ENCODE peak calls at places on chromosome 22, in eight cellular contexts. U, S, I, J, V, D, R and P are unnamed samples.

GRCh38 chr22:24474221-24474620 is 20.9 kb upstream of the UPB1 start:
- DNase-seq in U (no peak), S (peak; percentile 68), I (peak; percentile 91), J (no peak), V (peak; percentile 53), D (no peak), R (no peak), P (no peak)

GRCh38 chr22:47967841-47968240 is 1205.4 kb downstream of the TBC1D22A start:
- DNase-seq in U (no peak), S (no peak), I (no peak), J (no peak), V (no peak), D (no peak), R (no peak), P (no peak)

GRCh38 chr22:47334596-47334995 is 572.1 kb downstream of the TBC1D22A start:
- DNase-seq in U (no peak), S (no peak), I (no peak), J (no peak), V (no peak), D (no peak), R (no peak), P (no peak)

GRCh38 chr22:25758316-25758715 is 16.3 kb downstream of the MYO18B start:
- DNase-seq in U (no peak), S (no peak), I (no peak), J (no peak), V (peak; percentile 75), D (no peak), R (no peak), P (no peak)

GRCh38 chr22:38098410-38099249 is 11.9 kb downstream of the BAIAP2L2 start:
- DNase-seq in U (no peak), S (peak; percentile 37), I (peak; percentile 63), J (no peak), V (no peak), D (no peak), R (no peak), P (no peak)

GRCh38 chr22:38267086-38267485 is 5.7 kb downstream of the TMEM184B start:
- DNase-seq in U (no peak), S (no peak), I (no peak), J (no peak), V (no peak), D (no peak), R (no peak), P (no peak)

GRCh38 chr22:38040953-38041759 is 16.0 kb upstream of the PICK1 start:
- DNase-seq in U (no peak), S (no peak), I (no peak), J (no peak), V (no peak), D (no peak), R (no peak), P (no peak)

GRCh38 chr22:22410121-22410520 is 98.4 kb downstream of the ZNF280B start:
- DNase-seq in U (no peak), S (no peak), I (peak; percentile 19), J (no peak), V (no peak), D (peak; percentile 85), R (peak; percentile 71), P (no peak)

GRCh38 chr22:25602924-25603323 is 38.4 kb downstream of the GRK3 start:
- DNase-seq in U (no peak), S (no peak), I (no peak), J (no peak), V (no peak), D (no peak), R (no peak), P (no peak)

GRCh38 chr22:42856179-42856864 is 751 bp downstream of the ARFGAP3 start:
- DNase-seq in U (peak; percentile 76), S (peak; percentile 36), I (peak; percentile 37), J (no peak), V (peak; percentile 13), D (no peak), R (peak; percentile 85), P (no peak)

GRCh38 chr22:37633082-37633692 is 6.3 kb upstream of the SH3BP1 start:
- DNase-seq in U (no peak), S (no peak), I (no peak), J (peak; percentile 92), V (no peak), D (no peak), R (no peak), P (peak; percentile 90)

GRCh38 chr22:31537019-31537535 is 40.7 kb downstream of the SFI1 start:
- DNase-seq in U (no peak), S (no peak), I (no peak), J (peak; percentile 68), V (no peak), D (no peak), R (no peak), P (peak; percentile 58)

GRCh38 chr22:37197451-37198289 is 9.6 kb upstream of the C1QTNF6 start:
- DNase-seq in U (peak; percentile 72), S (no peak), I (peak; percentile 52), J (no peak), V (peak; percentile 94), D (peak; percentile 9), R (peak; percentile 76), P (no peak)

GRCh38 chr22:47810505-47811500 is 1048.4 kb downstream of the TBC1D22A start:
- DNase-seq in U (no peak), S (no peak), I (no peak), J (no peak), V (no peak), D (no peak), R (no peak), P (no peak)

GRCh38 chr22:25139062-25139461 is 60.6 kb upstream of the CRYBB3 start:
- DNase-seq in U (no peak), S (no peak), I (no peak), J (no peak), V (no peak), D (no peak), R (no peak), P (no peak)

GRCh38 chr22:49290286-49290685 is 537.4 kb downstream of the BRD1 start:
- DNase-seq in U (peak; percentile 19), S (no peak), I (no peak), J (no peak), V (no peak), D (no peak), R (no peak), P (no peak)

GRCh38 chr22:19086944-19087343 is 35.3 kb downstream of the DGCR2 start:
- DNase-seq in U (no peak), S (peak; percentile 46), I (peak; percentile 46), J (no peak), V (peak; percentile 27), D (no peak), R (no peak), P (no peak)

GRCh38 chr22:26401726-26402125 is 27.3 kb upstream of the ASPHD2 start:
- DNase-seq in U (no peak), S (no peak), I (no peak), J (no peak), V (no peak), D (no peak), R (no peak), P (no peak)

GRCh38 chr22:45938913-45939312 is 38.0 kb downstream of the WNT7B start:
- DNase-seq in U (no peak), S (no peak), I (no peak), J (no peak), V (no peak), D (no peak), R (no peak), P (no peak)
- TF ChIP-seq CTCF in U (no peak), S (no peak), I (no peak), J (no peak), V (no peak), D (no peak), R (no peak), P (no peak)

DNA sequence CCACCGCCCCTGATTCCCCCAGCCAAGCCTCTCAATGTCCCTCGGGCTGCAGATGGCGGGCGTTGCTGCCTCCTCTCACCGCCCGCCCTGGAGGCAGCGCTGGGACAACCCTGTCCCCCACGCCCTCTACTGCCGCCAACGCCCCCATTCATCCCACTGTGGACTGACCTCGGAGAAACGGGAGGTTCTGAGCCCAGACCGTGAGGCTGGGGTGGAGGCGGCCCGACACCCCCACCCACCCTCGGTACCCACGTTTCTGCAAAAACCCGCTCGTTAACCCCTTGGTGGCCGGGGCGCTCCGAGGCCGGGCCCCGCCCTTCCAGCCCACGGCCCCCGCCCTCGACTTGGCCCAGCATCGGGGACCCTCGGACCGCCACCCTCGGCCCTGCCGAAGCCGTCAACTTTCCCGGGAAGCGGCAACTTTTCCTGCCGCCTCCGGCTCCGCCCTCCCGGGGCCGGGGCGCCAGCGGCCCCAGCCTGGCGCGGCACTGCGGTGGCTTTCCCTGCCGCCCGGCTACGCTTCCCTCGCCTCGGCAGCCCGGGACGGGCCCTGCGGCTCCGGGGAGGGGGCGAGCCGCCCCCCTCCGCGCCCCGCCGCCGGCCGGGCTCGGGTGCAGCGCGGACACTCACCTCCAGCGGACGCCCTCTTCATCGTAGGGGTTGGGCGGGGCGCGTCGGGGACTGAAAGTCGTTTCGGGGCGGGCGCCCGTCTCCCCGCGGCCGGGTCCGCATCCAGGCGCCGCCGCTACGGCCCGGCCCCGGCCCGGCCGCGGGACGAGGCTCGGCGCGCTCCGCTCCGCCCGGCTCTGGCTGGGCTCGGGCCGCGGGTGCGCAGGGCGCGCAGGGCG is 453 bp downstream of the RTN4R start:
- DNase-seq in U (no peak), S (no peak), I (no peak), J (no peak), V (peak; percentile 33), D (peak; percentile 66), R (peak; percentile 82), P (no peak)
- TF ChIP-seq CTCF in U (no peak), S (no peak), I (no peak), J (no peak), V (no peak), D (no peak), R (no peak), P (no peak)

DNA sequence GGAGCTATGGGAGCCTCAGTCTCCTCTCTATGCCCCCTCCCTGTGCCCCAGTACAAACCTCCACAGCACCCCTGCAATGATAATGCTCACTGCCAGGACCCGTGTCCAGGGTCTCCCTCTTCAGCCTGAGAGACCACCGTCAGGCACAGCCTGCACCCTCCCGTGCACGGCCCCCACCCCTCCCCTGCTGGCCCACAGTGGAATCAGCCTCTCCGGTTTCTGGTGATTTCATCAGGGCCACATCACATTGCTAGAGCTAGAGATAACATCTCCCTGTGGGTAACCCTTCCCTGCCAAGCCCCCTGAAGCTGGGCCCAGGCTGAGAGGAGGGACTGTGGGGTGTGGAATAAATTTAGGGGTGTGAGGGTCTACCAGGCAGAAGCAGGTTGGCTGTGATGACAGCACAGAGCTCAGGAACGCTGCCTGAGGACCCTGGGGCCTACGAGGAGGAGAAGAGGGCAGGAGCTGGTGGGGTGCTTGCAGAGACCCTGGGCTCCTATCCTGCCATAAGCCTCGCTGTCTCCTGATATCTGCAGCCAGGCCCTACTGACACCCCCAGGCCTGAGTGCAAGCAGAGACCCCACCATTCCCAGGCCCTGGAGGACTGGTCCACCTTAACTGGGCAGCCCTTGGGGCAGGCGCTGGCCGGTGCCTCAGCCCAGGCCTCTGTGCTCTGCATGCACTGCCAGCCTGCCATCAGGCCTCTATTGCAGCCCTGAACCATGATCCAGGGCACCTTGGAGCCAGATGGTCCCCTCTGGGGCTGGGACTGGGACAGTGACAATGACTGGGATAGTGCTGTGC is at the start of gene KLHDC7B:
- DNase-seq in U (no peak), S (peak; percentile 67), I (peak; percentile 55), J (peak; percentile 26), V (no peak), D (no peak), R (no peak), P (peak; percentile 51)
- TF ChIP-seq CTCF in U (no peak), S (peak; percentile 16), I (peak; percentile 40), J (no peak), V (peak; percentile 5), D (no peak), R (no peak), P (no peak)

GRCh38 chr22:30373331-30374325 is 13.6 kb downstream of the RNF215 start:
- DNase-seq in U (no peak), S (no peak), I (no peak), J (no peak), V (no peak), D (peak; percentile 35), R (peak; percentile 53), P (no peak)
- TF ChIP-seq CTCF in U (no peak), S (no peak), I (no peak), J (no peak), V (no peak), D (no peak), R (no peak), P (no peak)